ENCODE peak calls at places on chromosomes 13 and 19, in four cellular contexts. One of them, this sample, is unnamed.

GRCh38 chr19:16266586-16266942 is 58.1 kb upstream of the KLF2 start:
- DNase-seq in tibial artery: no peak
- DNase-seq in A549: no peak
- DNase-seq in CD8-positive, alpha-beta T cell: peak; percentile 67
- DNase-seq in this sample: peak; percentile 56

GRCh38 chr19:31378404-31378803 is 29.2 kb upstream of the TSHZ3 start:
- DNase-seq in CD8-positive, alpha-beta T cell: no peak
- DNase-seq in A549: no peak
- DNase-seq in tibial artery: no peak
- DNase-seq in this sample: peak; percentile 48

GRCh38 chr13:93080587-93080986 is 146.0 kb upstream of the GPC6 start:
- DNase-seq in tibial artery: no peak
- DNase-seq in CD8-positive, alpha-beta T cell: no peak
- DNase-seq in A549: no peak
- DNase-seq in this sample: no peak

GRCh38 chr19:47143322-47144073 is 12.9 kb downstream of the SAE1 start:
- DNase-seq in A549: no peak
- DNase-seq in CD8-positive, alpha-beta T cell: no peak
- DNase-seq in tibial artery: no peak
- DNase-seq in this sample: no peak

GRCh38 chr13:93794197-93794885 is 567.7 kb downstream of the GPC6 start:
- DNase-seq in tibial artery: no peak
- DNase-seq in CD8-positive, alpha-beta T cell: no peak
- DNase-seq in A549: no peak
- DNase-seq in this sample: no peak

GRCh38 chr19:56839665-56840451 is 668 bp downstream of the PEG3 start:
- DNase-seq in CD8-positive, alpha-beta T cell: peak; percentile 50
- DNase-seq in tibial artery: peak; percentile 98
- DNase-seq in A549: no peak
- DNase-seq in this sample: peak; percentile 98

GRCh38 chr19:12828494-12828893 is 5.9 kb downstream of the RTBDN start:
- DNase-seq in A549: no peak
- DNase-seq in CD8-positive, alpha-beta T cell: no peak
- DNase-seq in tibial artery: no peak
- DNase-seq in this sample: no peak

GRCh38 chr13:35448465-35448864 is 28.0 kb downstream of the MAB21L1 start:
- DNase-seq in tibial artery: no peak
- DNase-seq in A549: no peak
- DNase-seq in CD8-positive, alpha-beta T cell: no peak
- DNase-seq in this sample: no peak

GRCh38 chr13:48492123-48493075 is 40.5 kb downstream of the RCBTB2 start:
- DNase-seq in tibial artery: peak; percentile 84
- DNase-seq in CD8-positive, alpha-beta T cell: peak; percentile 73
- DNase-seq in A549: no peak
- DNase-seq in this sample: peak; percentile 94

GRCh38 chr13:110712849-110713641 is 455 bp upstream of the ING1 start:
- DNase-seq in CD8-positive, alpha-beta T cell: peak; percentile 99
- DNase-seq in A549: peak; percentile 95
- DNase-seq in tibial artery: peak; percentile 100
- DNase-seq in this sample: peak; percentile 100

GRCh38 chr13:33206425-33206824 is 79.1 kb downstream of the STARD13 start:
- DNase-seq in tibial artery: no peak
- DNase-seq in A549: no peak
- DNase-seq in CD8-positive, alpha-beta T cell: no peak
- DNase-seq in this sample: no peak

GRCh38 chr19:12952488-12953455 is 4.3 kb downstream of the GADD45GIP1 start:
- DNase-seq in CD8-positive, alpha-beta T cell: no peak
- DNase-seq in tibial artery: no peak
- DNase-seq in A549: no peak
- DNase-seq in this sample: peak; percentile 78

GRCh38 chr13:80040219-80040976 is 300.5 kb downstream of the SPRY2 start:
- DNase-seq in A549: peak; percentile 39
- DNase-seq in CD8-positive, alpha-beta T cell: no peak
- DNase-seq in tibial artery: no peak
- DNase-seq in this sample: no peak

GRCh38 chr13:95349267-95349666 is 48.0 kb upstream of the ABCC4 start:
- DNase-seq in CD8-positive, alpha-beta T cell: no peak
- DNase-seq in tibial artery: no peak
- DNase-seq in A549: peak; percentile 13
- DNase-seq in this sample: no peak

GRCh38 chr13:37076818-37077217 is 17.3 kb upstream of the SUPT20H start:
- DNase-seq in CD8-positive, alpha-beta T cell: no peak
- DNase-seq in A549: no peak
- DNase-seq in tibial artery: no peak
- DNase-seq in this sample: no peak

GRCh38 chr13:40221460-40222201 is 444.8 kb downstream of the FOXO1 start:
- DNase-seq in tibial artery: no peak
- DNase-seq in CD8-positive, alpha-beta T cell: peak; percentile 61
- DNase-seq in A549: no peak
- DNase-seq in this sample: no peak

GRCh38 chr19:17883627-17884413 is 12.1 kb downstream of the SLC5A5 start:
- DNase-seq in CD8-positive, alpha-beta T cell: no peak
- DNase-seq in tibial artery: no peak
- DNase-seq in A549: no peak
- DNase-seq in this sample: no peak

GRCh38 chr19:35336166-35336955 is 7.4 kb downstream of the CD22 start:
- DNase-seq in CD8-positive, alpha-beta T cell: no peak
- DNase-seq in A549: no peak
- DNase-seq in tibial artery: no peak
- DNase-seq in this sample: peak; percentile 3
- H3K27ac ChIP-seq in CD8-positive, alpha-beta T cell: no peak overlapping the region
- H3K27ac ChIP-seq in A549: no peak overlapping the region
- H3K27ac ChIP-seq in tibial artery: no peak overlapping the region
- H3K27ac ChIP-seq in this sample: no peak overlapping the region

GRCh38 chr19:43820098-43820860 is 6.8 kb upstream of the ZNF283 start:
- DNase-seq in tibial artery: no peak
- DNase-seq in A549: peak; percentile 35
- DNase-seq in CD8-positive, alpha-beta T cell: no peak
- DNase-seq in this sample: peak; percentile 65
- H3K27ac ChIP-seq in tibial artery: no peak overlapping the region
- H3K27ac ChIP-seq in A549: no peak overlapping the region
- H3K27ac ChIP-seq in CD8-positive, alpha-beta T cell: no peak overlapping the region
- H3K27ac ChIP-seq in this sample: no peak overlapping the region

GRCh38 chr19:29664753-29665214 is 477 bp upstream of the PLEKHF1 start:
- DNase-seq in CD8-positive, alpha-beta T cell: no peak
- DNase-seq in A549: no peak
- DNase-seq in tibial artery: no peak
- DNase-seq in this sample: no peak
- H3K27ac ChIP-seq in CD8-positive, alpha-beta T cell: peak overlapping the region; percentile 69
- H3K27ac ChIP-seq in A549: peak overlapping the region; percentile 86
- H3K27ac ChIP-seq in tibial artery: peak overlapping the region; percentile 93
- H3K27ac ChIP-seq in this sample: peak overlapping the region; percentile 1

GRCh38 chr19:1962674-1963073 is 21.7 kb downstream of the CSNK1G2 start:
- DNase-seq in CD8-positive, alpha-beta T cell: no peak
- DNase-seq in tibial artery: no peak
- DNase-seq in A549: no peak
- DNase-seq in this sample: peak; percentile 33

GRCh38 chr19:1961545-1961878 is 20.5 kb downstream of the CSNK1G2 start:
- DNase-seq in A549: no peak
- DNase-seq in tibial artery: no peak
- DNase-seq in CD8-positive, alpha-beta T cell: no peak
- DNase-seq in this sample: no peak

GRCh38 chr19:1957562-1958248 is 16.7 kb downstream of the CSNK1G2 start:
- DNase-seq in A549: no peak
- DNase-seq in CD8-positive, alpha-beta T cell: no peak
- DNase-seq in tibial artery: no peak
- DNase-seq in this sample: no peak

GRCh38 chr19:1956868-1957492 is 16.0 kb downstream of the CSNK1G2 start:
- DNase-seq in A549: no peak
- DNase-seq in tibial artery: no peak
- DNase-seq in CD8-positive, alpha-beta T cell: no peak
- DNase-seq in this sample: peak; percentile 74

DNA sequence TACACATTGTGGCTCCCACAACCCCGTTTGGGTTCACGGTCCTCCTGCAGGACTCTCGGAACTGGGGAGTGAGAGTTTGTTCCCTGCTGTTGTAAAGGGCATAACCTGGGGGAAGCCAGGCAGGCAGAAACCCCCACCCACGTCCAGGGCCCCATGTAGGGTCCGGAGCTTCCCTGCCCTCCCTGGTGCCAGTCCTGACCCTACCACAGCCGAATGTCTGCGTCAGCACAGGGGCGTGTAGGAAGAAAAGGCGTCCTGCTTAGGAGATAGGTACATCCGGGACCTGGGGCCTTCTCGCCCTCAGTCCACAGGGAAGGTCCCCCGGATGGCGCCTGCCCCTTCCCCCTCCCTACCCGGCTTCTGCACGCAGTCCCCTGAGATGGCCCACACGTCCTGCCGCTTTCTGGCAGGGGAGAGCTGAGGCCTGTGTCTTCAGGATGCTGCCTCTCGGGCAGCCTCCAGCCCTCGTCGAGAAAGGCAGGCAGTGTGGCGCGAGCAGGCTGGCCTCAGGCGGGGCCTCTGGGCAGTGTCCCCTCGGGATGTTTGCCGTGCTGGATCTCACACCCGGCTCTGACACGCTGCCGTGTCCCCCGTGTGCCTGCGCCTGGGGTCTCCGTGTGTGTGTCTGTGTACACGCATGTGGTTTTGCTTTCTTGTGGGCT is 19.1 kb downstream of the CSNK1G2 start:
- DNase-seq in A549: no peak
- DNase-seq in CD8-positive, alpha-beta T cell: no peak
- DNase-seq in tibial artery: no peak
- DNase-seq in this sample: no peak
- H3K27ac ChIP-seq in A549: no peak overlapping the region
- H3K27ac ChIP-seq in CD8-positive, alpha-beta T cell: no peak overlapping the region
- H3K27ac ChIP-seq in tibial artery: no peak overlapping the region
- H3K27ac ChIP-seq in this sample: no peak overlapping the region

GRCh38 chr13:97125051-97125809 is 96.9 kb upstream of the MBNL2 start:
- DNase-seq in A549: no peak
- DNase-seq in CD8-positive, alpha-beta T cell: no peak
- DNase-seq in tibial artery: no peak
- DNase-seq in this sample: peak; percentile 71

GRCh38 chr13:97122381-97122996 is 99.6 kb upstream of the MBNL2 start:
- DNase-seq in CD8-positive, alpha-beta T cell: no peak
- DNase-seq in tibial artery: no peak
- DNase-seq in A549: no peak
- DNase-seq in this sample: no peak

GRCh38 chr13:97124237-97124636 is 97.9 kb upstream of the MBNL2 start:
- DNase-seq in tibial artery: no peak
- DNase-seq in CD8-positive, alpha-beta T cell: no peak
- DNase-seq in A549: no peak
- DNase-seq in this sample: no peak

GRCh38 chr13:97127842-97128241 is 94.3 kb upstream of the MBNL2 start:
- DNase-seq in CD8-positive, alpha-beta T cell: no peak
- DNase-seq in A549: no peak
- DNase-seq in tibial artery: no peak
- DNase-seq in this sample: no peak

DNA sequence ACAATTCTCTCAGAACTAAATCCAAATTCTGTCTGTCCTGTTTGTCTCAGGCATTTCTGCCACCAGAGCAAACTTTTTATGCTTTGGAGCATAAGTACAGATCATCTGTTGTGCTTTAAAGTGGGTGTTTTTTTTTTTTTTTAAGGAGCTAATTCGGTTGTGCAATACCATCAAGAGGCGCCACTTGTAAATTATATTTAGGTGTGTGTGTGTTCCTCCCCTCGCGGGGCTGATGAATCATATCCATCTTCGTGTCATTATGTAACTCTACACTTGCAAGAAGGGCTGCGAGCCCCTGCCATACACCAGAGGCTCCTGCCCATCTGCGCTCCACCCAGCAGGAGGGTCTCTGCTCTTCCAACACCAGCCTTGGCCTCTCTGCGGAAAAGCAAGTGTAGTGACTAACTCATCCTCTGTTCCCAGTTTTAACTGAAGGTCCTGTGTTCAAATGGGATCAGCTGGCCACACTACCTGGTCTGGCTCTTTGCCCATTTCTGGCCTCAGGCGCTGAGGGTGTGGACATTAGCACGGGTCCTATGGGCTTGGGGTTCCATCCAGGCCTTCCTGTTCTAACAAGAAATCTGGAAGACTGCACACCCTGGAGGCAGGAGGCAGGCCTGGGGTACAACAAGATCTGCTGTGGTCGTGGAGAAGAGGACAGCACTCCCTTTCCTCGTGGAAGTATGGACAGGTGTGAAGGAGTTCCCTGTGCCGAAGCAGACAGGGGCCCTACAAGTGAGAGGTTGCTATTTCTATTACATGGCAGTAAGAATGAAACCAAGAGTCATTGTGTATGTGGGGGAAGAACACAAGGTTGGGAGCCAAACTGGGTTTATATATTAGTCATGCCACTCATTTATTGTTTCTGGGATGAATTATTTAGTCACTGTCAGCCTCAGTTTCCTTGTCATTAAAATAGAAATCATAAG is 96.1 kb upstream of the MBNL2 start:
- DNase-seq in A549: no peak
- DNase-seq in tibial artery: no peak
- DNase-seq in CD8-positive, alpha-beta T cell: no peak
- DNase-seq in this sample: no peak
- H3K27ac ChIP-seq in A549: peak overlapping the region; percentile 63
- H3K27ac ChIP-seq in tibial artery: no peak overlapping the region
- H3K27ac ChIP-seq in CD8-positive, alpha-beta T cell: no peak overlapping the region
- H3K27ac ChIP-seq in this sample: peak overlapping the region; percentile 50

DNA sequence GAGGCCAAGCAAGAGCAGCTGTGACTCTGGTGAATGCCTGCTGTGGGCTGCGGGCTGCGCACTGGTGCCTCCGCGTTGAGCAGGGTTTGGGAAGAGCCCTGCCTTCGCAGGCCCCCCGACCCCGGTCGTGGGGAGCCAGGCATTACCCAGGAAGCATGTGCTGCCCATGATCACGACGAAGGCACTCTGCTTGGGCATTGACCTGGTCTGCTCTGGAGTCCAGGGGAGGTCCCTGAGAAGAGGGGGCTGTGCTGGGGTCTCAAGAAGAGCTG is 19.2 kb downstream of the RANBP3 start:
- DNase-seq in tibial artery: no peak
- DNase-seq in CD8-positive, alpha-beta T cell: no peak
- DNase-seq in A549: no peak
- DNase-seq in this sample: peak; percentile 34
- H3K27ac ChIP-seq in tibial artery: no peak overlapping the region
- H3K27ac ChIP-seq in CD8-positive, alpha-beta T cell: no peak overlapping the region
- H3K27ac ChIP-seq in A549: no peak overlapping the region
- H3K27ac ChIP-seq in this sample: peak overlapping the region; percentile 25

GRCh38 chr13:32142956-32143375 is 111.4 kb downstream of the FRY start:
- DNase-seq in tibial artery: no peak
- DNase-seq in CD8-positive, alpha-beta T cell: no peak
- DNase-seq in A549: no peak
- DNase-seq in this sample: no peak
- H3K27ac ChIP-seq in tibial artery: no peak overlapping the region
- H3K27ac ChIP-seq in CD8-positive, alpha-beta T cell: no peak overlapping the region
- H3K27ac ChIP-seq in A549: no peak overlapping the region
- H3K27ac ChIP-seq in this sample: no peak overlapping the region

This sample was measured in right cardiac atrium.